ENCODE peak calls at places on chromosomes 16 and 17, in four cellular contexts. Q, R, A and U are unnamed samples.

GRCh38 chr16:86314402-86315025 is 195.8 kb upstream of the FOXF1 start:
- DNase-seq in A (no peak), Q (no peak), R (no peak), U (no peak)

GRCh38 chr16:47057631-47057996 is 84.1 kb upstream of the DNAJA2 start:
- DNase-seq in R (no peak), Q (no peak), A (no peak), U (no peak)

GRCh38 chr16:66928702-66929388 is 3.5 kb upstream of the RRAD start:
- DNase-seq in A (peak), Q (peak), R (no peak), U (peak)

GRCh38 chr16:67562526-67562917 is at the start of gene CTCF:
- DNase-seq in A (peak), Q (peak), R (peak), U (peak)

GRCh38 chr17:79340286-79340685 is 265.7 kb downstream of the ENGASE start:
- DNase-seq in A (no peak), Q (no peak), R (no peak), U (no peak)

GRCh38 chr17:17108681-17109049 is 66.4 kb downstream of the MPRIP start:
- DNase-seq in A (no peak), R (no peak), Q (no peak), U (no peak)

GRCh38 chr17:37405955-37406634 is 541 bp downstream of the ACACA start:
- DNase-seq in Q (peak), A (no peak), R (no peak), U (peak)

GRCh38 chr17:74410001-74410443 is 21.9 kb upstream of the GPRC5C start:
- DNase-seq in Q (no peak), A (no peak), R (no peak), U (no peak)

GRCh38 chr17:14427914-14428639 is 127.2 kb downstream of the HS3ST3B1 start:
- DNase-seq in Q (no peak), A (peak), R (no peak), U (no peak)

GRCh38 chr16:9650284-9650683 is 531.9 kb downstream of the GRIN2A start:
- DNase-seq in R (no peak), Q (no peak), A (no peak), U (no peak)

GRCh38 chr17:6160188-6160555 is 90.0 kb downstream of the WSCD1 start:
- DNase-seq in R (no peak), Q (no peak), A (no peak), U (no peak)

GRCh38 chr16:52440248-52440647 is 106.7 kb downstream of the TOX3 start:
- DNase-seq in A (no peak), Q (no peak), R (no peak), U (no peak)

GRCh38 chr16:30379165-30379783 is 3.1 kb downstream of the SEPTIN1 start:
- DNase-seq in A (no peak), R (no peak), Q (no peak), U (no peak)

GRCh38 chr17:36722121-36722902 is 120.9 kb downstream of the MRM1 start:
- DNase-seq in Q (no peak), R (peak), A (peak), U (no peak)

GRCh38 chr16:30030011-30030685 is 923 bp downstream of the TLCD3B start:
- DNase-seq in Q (no peak), R (no peak), A (no peak), U (no peak)

GRCh38 chr17:32388613-32389459 is 38.9 kb downstream of the ZNF207 start:
- DNase-seq in Q (no peak), A (no peak), R (no peak), U (no peak)

GRCh38 chr16:50311891-50312501 is 45.6 kb downstream of the ADCY7 start:
- DNase-seq in R (no peak), Q (no peak), A (no peak), U (no peak)

GRCh38 chr17:38703742-38704644 is 1.1 kb upstream of the MLLT6 start:
- DNase-seq in R (peak), A (peak), Q (no peak), U (peak)

GRCh38 chr16:11675561-11676511 is 7.6 kb downstream of the SNN start:
- DNase-seq in A (no peak), R (no peak), Q (peak), U (peak)

GRCh38 chr16:4602330-4602729 is 12.4 kb downstream of the UBALD1 start:
- DNase-seq in Q (no peak), R (no peak), A (no peak), U (no peak)

GRCh38 chr17:56141046-56141839 is 12.0 kb upstream of the ANKFN1 start:
- DNase-seq in Q (no peak), R (no peak), A (no peak), U (no peak)

GRCh38 chr16:4123617-4124300 is 7.5 kb upstream of the ADCY9 start:
- DNase-seq in R (no peak), A (no peak), Q (no peak), U (no peak)

GRCh38 chr17:45298546-45299285 is 18.1 kb downstream of the MAP3K14 start:
- DNase-seq in A (no peak), Q (no peak), R (no peak), U (no peak)

GRCh38 chr16:57725976-57726375 is 9.6 kb upstream of the KATNB1 start:
- DNase-seq in A (no peak), Q (no peak), R (no peak), U (no peak)

GRCh38 chr16:67296422-67296821 is 17.1 kb downstream of the PLEKHG4 start:
- DNase-seq in R (no peak), A (no peak), Q (peak), U (no peak)

GRCh38 chr17:40936437-40936971 is 942 bp downstream of the KRT23 start:
- DNase-seq in R (no peak), Q (peak), A (peak), U (peak)

GRCh38 chr17:46003907-46004748 is 5.1 kb downstream of the STH start:
- DNase-seq in R (no peak), Q (no peak), A (no peak), U (peak)

GRCh38 chr17:81712468-81713003 is 452 bp downstream of the SLC25A10 start:
- DNase-seq in R (peak), Q (peak), A (no peak), U (peak)

DNA sequence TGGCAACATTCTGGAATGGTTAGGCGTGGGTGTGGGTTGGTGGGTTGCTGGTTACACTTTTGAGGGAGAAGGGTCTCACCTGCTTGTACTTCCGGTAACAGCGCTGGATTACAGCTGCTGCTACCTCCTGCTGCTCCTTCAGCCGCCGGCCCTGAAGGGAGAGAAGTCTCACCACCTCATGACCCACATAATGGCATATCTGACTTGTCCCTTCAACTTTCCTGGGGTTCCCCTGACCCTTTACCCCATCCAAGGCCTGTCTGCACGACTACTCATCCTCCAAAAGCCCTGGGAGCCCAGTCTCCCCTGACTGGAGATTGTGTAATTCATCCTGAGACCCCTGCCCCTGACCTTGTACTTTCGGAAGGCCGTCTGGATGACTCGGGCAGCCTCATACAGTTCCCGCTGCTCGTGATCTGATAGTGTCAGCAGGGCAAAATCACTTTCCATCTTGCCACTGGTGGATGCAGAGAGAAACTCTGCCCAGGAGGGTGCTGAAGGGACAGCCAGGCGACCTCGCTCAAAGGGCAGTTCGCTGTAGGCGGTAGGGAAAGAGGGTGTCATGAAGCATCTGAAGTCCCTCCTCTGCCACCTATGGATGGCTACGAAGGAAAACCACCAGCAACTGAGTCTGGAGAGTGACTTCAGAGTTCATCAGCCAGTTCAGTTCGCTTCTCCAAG is 2.1 kb upstream of the SPAG7 start:
- DNase-seq in Q (no peak), R (no peak), A (no peak), U (peak)
- TF ChIP-seq CTCF in Q (no peak), R (no peak), A (no peak), U (no peak)

DNA sequence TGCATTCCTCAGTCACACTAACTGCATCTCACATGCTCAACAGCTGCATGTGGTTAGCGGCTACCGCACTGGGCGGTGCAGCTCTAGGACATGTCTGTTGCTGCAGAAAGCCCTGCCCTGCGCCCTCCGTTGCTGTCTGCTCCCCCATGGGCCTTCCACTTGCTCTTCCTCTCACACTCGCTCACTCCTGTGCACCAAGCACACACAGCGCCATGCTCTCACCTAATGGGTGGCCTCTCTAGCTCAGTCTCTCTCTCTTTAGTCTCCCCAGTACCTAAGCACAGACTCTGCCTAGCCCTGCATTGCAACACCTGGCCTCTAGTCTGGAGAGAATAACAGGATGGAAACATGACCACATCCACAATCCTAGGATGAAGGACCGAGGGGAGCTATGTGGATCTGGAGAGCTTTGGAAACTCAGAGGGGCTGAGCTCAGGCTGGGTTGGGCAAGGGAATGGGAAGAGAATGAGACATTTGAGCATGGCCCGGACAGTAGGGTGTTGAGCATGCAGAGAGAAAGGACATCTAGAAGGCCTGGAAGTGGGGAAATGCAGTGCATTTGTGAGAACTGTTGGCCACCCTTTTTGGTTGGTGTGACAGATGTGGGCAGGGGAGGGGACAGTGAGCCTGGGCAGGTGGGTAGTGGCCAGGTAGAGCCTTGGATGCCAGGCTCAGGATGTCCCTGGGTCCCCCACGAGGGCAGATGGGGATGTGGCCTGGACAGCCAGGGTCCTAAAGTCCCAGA is 16.0 kb downstream of the SGCA start:
- DNase-seq in A (no peak), R (no peak), Q (peak), U (no peak)
- TF ChIP-seq CTCF in A (no peak), R (no peak), Q (no peak), U (no peak)

DNA sequence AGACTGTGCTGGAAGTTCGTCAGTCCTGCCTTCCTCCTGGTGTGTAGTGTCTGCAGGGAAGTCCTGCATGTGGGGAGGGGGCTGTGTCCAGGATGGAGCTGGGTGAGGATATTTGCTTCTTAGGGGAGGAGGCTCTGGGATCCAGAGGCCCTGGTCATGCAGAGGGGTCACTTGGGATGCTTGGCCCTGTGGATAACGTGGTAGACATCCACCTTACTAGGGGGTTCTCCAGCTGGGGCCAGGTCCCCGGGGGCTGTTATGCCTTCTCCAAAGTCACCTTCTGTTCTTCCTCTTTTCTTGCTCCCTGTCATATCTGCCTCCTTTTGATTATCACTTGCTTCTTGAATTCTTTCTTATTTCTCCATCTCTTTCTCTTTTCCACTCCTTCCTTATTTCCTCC is 43.8 kb downstream of the SLC6A2 start:
- DNase-seq in Q (no peak), A (no peak), R (no peak), U (no peak)
- TF ChIP-seq CTCF in Q (no peak), A (no peak), R (no peak), U (no peak)

GRCh38 chr16:90022209-90023077 is 3.2 kb upstream of the DBNDD1 start:
- DNase-seq in Q (peak), R (no peak), A (peak), U (peak)
- TF ChIP-seq CTCF in Q (no peak), R (no peak), A (no peak), U (no peak)

DNA sequence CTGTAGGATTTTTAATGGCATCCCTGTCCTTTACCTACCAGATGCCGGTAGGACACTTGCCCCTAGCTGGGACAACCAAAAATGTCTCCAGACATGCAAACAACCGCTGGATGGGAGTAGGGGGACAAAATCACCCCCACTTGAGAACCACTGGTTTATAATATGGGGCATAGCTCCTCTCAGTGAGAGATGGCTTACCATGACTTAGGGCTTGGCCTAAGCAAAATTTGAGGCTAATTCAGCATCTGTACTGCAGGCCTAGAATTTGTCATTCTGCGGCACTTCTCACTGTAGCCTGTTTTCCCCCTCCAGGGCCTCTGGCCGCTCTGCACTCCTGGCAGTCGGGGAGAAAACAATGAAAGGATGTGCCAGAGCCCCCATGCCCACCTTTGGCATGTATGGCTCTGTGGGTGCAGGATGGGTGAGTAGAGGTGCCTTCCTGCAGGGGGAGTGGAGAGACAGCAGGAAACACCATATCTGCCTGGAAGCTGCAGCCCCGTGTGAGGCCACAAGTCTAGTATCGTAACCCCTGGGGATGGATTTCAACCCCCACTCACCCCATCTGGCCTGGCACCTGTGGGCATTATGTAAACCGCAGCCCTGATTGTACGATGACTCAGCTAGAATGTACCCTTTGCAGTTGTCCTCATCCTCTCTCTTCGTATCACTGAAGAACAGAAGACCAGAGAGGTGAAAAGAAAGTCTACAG is 268.1 kb downstream of the SOX9 start:
- DNase-seq in A (no peak), Q (peak), R (no peak), U (peak)
- TF ChIP-seq CTCF in A (no peak), Q (peak), R (no peak), U (peak)